ENCODE peak calls at places on chromosomes 16 and 17, in ten cellular contexts. One of them, this sample, is unnamed.

GRCh38 chr17:78358538-78359215 is 1.2 kb downstream of the SOCS3 start:
- DNase-seq in prostate gland: no peak
- DNase-seq in fibroblast of pulmonary artery: peak
- DNase-seq in naive B cell: no peak
- DNase-seq in activated CD4-positive, alpha-beta T cell treated with anti-CD3 and anti-CD28 coated beads for 24 hours: no peak
- DNase-seq in stimulated activated naive CD4-positive, alpha-beta T cell treated with Interleukin-2 at 50 U/mL for 16 hours: no peak
- DNase-seq in activated gamma-delta T cell: no peak
- DNase-seq in NCI-H187: no peak
- DNase-seq in A549: no peak
- DNase-seq in activated CD8-positive, alpha-beta memory T cell treated with anti-CD3 and anti-CD28 coated beads for 1 hour: no peak
- DNase-seq in this sample: peak

GRCh38 chr16:28603381-28604185 is 6.3 kb downstream of the SULT1A1 start:
- DNase-seq in prostate gland: no peak
- DNase-seq in fibroblast of pulmonary artery: no peak
- DNase-seq in naive B cell: no peak
- DNase-seq in activated CD4-positive, alpha-beta T cell treated with anti-CD3 and anti-CD28 coated beads for 24 hours: no peak
- DNase-seq in stimulated activated naive CD4-positive, alpha-beta T cell treated with Interleukin-2 at 50 U/mL for 16 hours: no peak
- DNase-seq in activated gamma-delta T cell: no peak
- DNase-seq in NCI-H187: no peak
- DNase-seq in A549: no peak
- DNase-seq in activated CD8-positive, alpha-beta memory T cell treated with anti-CD3 and anti-CD28 coated beads for 1 hour: no peak
- DNase-seq in this sample: no peak

GRCh38 chr16:73053038-73053378 is 5.1 kb upstream of the ZFHX3 start:
- DNase-seq in prostate gland: no peak
- DNase-seq in fibroblast of pulmonary artery: no peak
- DNase-seq in naive B cell: no peak
- DNase-seq in activated CD4-positive, alpha-beta T cell treated with anti-CD3 and anti-CD28 coated beads for 24 hours: no peak
- DNase-seq in stimulated activated naive CD4-positive, alpha-beta T cell treated with Interleukin-2 at 50 U/mL for 16 hours: no peak
- DNase-seq in activated gamma-delta T cell: no peak
- DNase-seq in NCI-H187: no peak
- DNase-seq in A549: no peak
- DNase-seq in activated CD8-positive, alpha-beta memory T cell treated with anti-CD3 and anti-CD28 coated beads for 1 hour: no peak
- DNase-seq in this sample: no peak

GRCh38 chr16:3824121-3824795 is 56.3 kb downstream of the CREBBP start:
- DNase-seq in prostate gland: no peak
- DNase-seq in fibroblast of pulmonary artery: no peak
- DNase-seq in naive B cell: no peak
- DNase-seq in activated CD4-positive, alpha-beta T cell treated with anti-CD3 and anti-CD28 coated beads for 24 hours: no peak
- DNase-seq in stimulated activated naive CD4-positive, alpha-beta T cell treated with Interleukin-2 at 50 U/mL for 16 hours: no peak
- DNase-seq in activated gamma-delta T cell: no peak
- DNase-seq in NCI-H187: no peak
- DNase-seq in A549: no peak
- DNase-seq in activated CD8-positive, alpha-beta memory T cell treated with anti-CD3 and anti-CD28 coated beads for 1 hour: no peak
- DNase-seq in this sample: no peak

GRCh38 chr17:44061446-44061845 is 5.0 kb downstream of the LSM12 start:
- DNase-seq in prostate gland: no peak
- DNase-seq in fibroblast of pulmonary artery: no peak
- DNase-seq in naive B cell: no peak
- DNase-seq in activated CD4-positive, alpha-beta T cell treated with anti-CD3 and anti-CD28 coated beads for 24 hours: no peak
- DNase-seq in stimulated activated naive CD4-positive, alpha-beta T cell treated with Interleukin-2 at 50 U/mL for 16 hours: no peak
- DNase-seq in activated gamma-delta T cell: no peak
- DNase-seq in NCI-H187: no peak
- DNase-seq in A549: no peak
- DNase-seq in activated CD8-positive, alpha-beta memory T cell treated with anti-CD3 and anti-CD28 coated beads for 1 hour: no peak
- DNase-seq in this sample: no peak

GRCh38 chr17:50858486-50859225 is 7.5 kb downstream of the TOB1 start:
- DNase-seq in prostate gland: no peak
- DNase-seq in fibroblast of pulmonary artery: no peak
- DNase-seq in naive B cell: no peak
- DNase-seq in activated CD4-positive, alpha-beta T cell treated with anti-CD3 and anti-CD28 coated beads for 24 hours: no peak
- DNase-seq in stimulated activated naive CD4-positive, alpha-beta T cell treated with Interleukin-2 at 50 U/mL for 16 hours: no peak
- DNase-seq in activated gamma-delta T cell: no peak
- DNase-seq in NCI-H187: no peak
- DNase-seq in A549: no peak
- DNase-seq in activated CD8-positive, alpha-beta memory T cell treated with anti-CD3 and anti-CD28 coated beads for 1 hour: no peak
- DNase-seq in this sample: no peak

GRCh38 chr17:78979780-78980623 is at the start of gene LGALS3BP:
- DNase-seq in prostate gland: peak
- DNase-seq in fibroblast of pulmonary artery: peak
- DNase-seq in naive B cell: no peak
- DNase-seq in activated CD4-positive, alpha-beta T cell treated with anti-CD3 and anti-CD28 coated beads for 24 hours: no peak
- DNase-seq in stimulated activated naive CD4-positive, alpha-beta T cell treated with Interleukin-2 at 50 U/mL for 16 hours: no peak
- DNase-seq in activated gamma-delta T cell: no peak
- DNase-seq in NCI-H187: peak
- DNase-seq in A549: peak
- DNase-seq in activated CD8-positive, alpha-beta memory T cell treated with anti-CD3 and anti-CD28 coated beads for 1 hour: no peak
- DNase-seq in this sample: no peak

GRCh38 chr17:77831497-77832179 is 126.9 kb upstream of the TNRC6C start:
- DNase-seq in prostate gland: no peak
- DNase-seq in fibroblast of pulmonary artery: peak
- DNase-seq in naive B cell: no peak
- DNase-seq in activated CD4-positive, alpha-beta T cell treated with anti-CD3 and anti-CD28 coated beads for 24 hours: no peak
- DNase-seq in stimulated activated naive CD4-positive, alpha-beta T cell treated with Interleukin-2 at 50 U/mL for 16 hours: no peak
- DNase-seq in activated gamma-delta T cell: no peak
- DNase-seq in NCI-H187: no peak
- DNase-seq in A549: no peak
- DNase-seq in activated CD8-positive, alpha-beta memory T cell treated with anti-CD3 and anti-CD28 coated beads for 1 hour: no peak
- DNase-seq in this sample: no peak